ENCODE peak calls at places on chromosomes 16 and 17, in six cellular contexts. W is ovary; T is NCI-H2171; P is effector memory CD8-positive, alpha-beta T cell; J is amniotic stem cell; A is AG08395. L is an unnamed sample.

GRCh38 chr16:65828296-65828695 is 538.2 kb upstream of the CDH5 start:
- DNase-seq in P (no peak), J (no peak), A (no peak), T (peak; percentile 11), W (no peak), L (no peak)

GRCh38 chr16:10782628-10783027 is 36.0 kb downstream of the TVP23A start:
- DNase-seq in T (no peak), P (no peak), W (no peak), A (no peak), J (no peak), L (no peak)

GRCh38 chr17:60305141-60305540 is 86.8 kb downstream of the USP32 start:
- DNase-seq in A (no peak), T (no peak), W (no peak), P (no peak), J (no peak), L (no peak)

GRCh38 chr17:13044713-13045112 is 26.9 kb upstream of the ELAC2 start:
- DNase-seq in P (no peak), J (no peak), W (no peak), T (no peak), A (peak; percentile 57), L (no peak)

GRCh38 chr16:74742051-74742481 is 32.6 kb downstream of the FA2H start:
- DNase-seq in W (no peak), P (no peak), J (no peak), T (no peak), A (no peak), L (no peak)

GRCh38 chr17:12605222-12605621 is 60.5 kb upstream of the MYOCD start:
- DNase-seq in P (no peak), J (no peak), T (no peak), A (no peak), W (no peak), L (no peak)

GRCh38 chr17:72362466-72363335 is 241.9 kb downstream of the SOX9 start:
- DNase-seq in W (no peak), T (no peak), A (peak; percentile 61), J (no peak), P (no peak), L (no peak)

GRCh38 chr17:43564080-43564594 is 18.0 kb upstream of the ETV4 start:
- DNase-seq in W (no peak), P (no peak), J (no peak), T (no peak), A (no peak), L (no peak)

GRCh38 chr16:87582221-87582965 is 19.9 kb upstream of the JPH3 start:
- DNase-seq in J (no peak), W (peak; percentile 83), P (no peak), T (no peak), A (peak; percentile 81), L (no peak)

L was measured in Peyer's patch.